ENCODE peak calls at places on chromosomes 4 and X, in six cellular contexts. N, V, I, R, M and A are unnamed samples.

GRCh38 chr4:109290918-109291317 is 11.5 kb downstream of the COL25A1 start:
- DNase-seq in R (no peak), V (no peak), N (no peak), I (no peak), M (no peak), A (no peak)

GRCh38 chr4:188918787-188919186 is 779.5 kb downstream of the TRIML1 start:
- DNase-seq in M (no peak), I (no peak), V (no peak), N (no peak), R (no peak), A (no peak)

GRCh38 chr4:89496851-89497250 is 189.3 kb upstream of the GPRIN3 start:
- DNase-seq in M (no peak), I (peak; percentile 51), N (no peak), V (no peak), R (no peak), A (no peak)

GRCh38 chr4:155809835-155810234 is 51.0 kb downstream of the GUCY1B1 start:
- DNase-seq in N (no peak), V (no peak), M (peak; percentile 88), I (peak; percentile 94), R (no peak), A (peak; percentile 81)

GRCh38 chr4:87498446-87498900 is 30.7 kb downstream of the SPARCL1 start:
- DNase-seq in M (no peak), R (no peak), N (no peak), I (no peak), V (no peak), A (no peak)

GRCh38 chr4:25621027-25621930 is 34.4 kb upstream of the SLC34A2 start:
- DNase-seq in V (no peak), N (no peak), M (no peak), I (no peak), R (no peak), A (no peak)

GRCh38 chrX:36898301-36898700 is 109.9 kb upstream of the FAM47C start:
- DNase-seq in V (no peak), I (peak; percentile 2), N (no peak), R (no peak), M (peak; percentile 0), A (peak; percentile 2)

GRCh38 chr4:97656034-97656720 is 487.1 kb downstream of the STPG2 start:
- DNase-seq in R (no peak), M (no peak), N (no peak), I (peak; percentile 93), V (no peak), A (no peak)

GRCh38 chrX:51395807-51396728 is 63.4 kb downstream of the NUDT10 start:
- DNase-seq in I (no peak), M (no peak), N (no peak), R (peak; percentile 39), V (no peak), A (no peak)

GRCh38 chr4:54322817-54323417 is 93.8 kb downstream of the PDGFRA start:
- DNase-seq in I (peak; percentile 73), V (no peak), M (peak; percentile 17), R (peak; percentile 64), N (peak; percentile 68), A (peak; percentile 70)

GRCh38 chrX:1734806-1735205 is 119.9 kb downstream of the ASMT start:
- DNase-seq in N (no peak), I (no peak), V (no peak), M (no peak), R (no peak), A (no peak)

GRCh38 chr4:83011779-83012630 is 1.4 kb upstream of the LIN54 start:
- DNase-seq in R (peak; percentile 66), I (no peak), M (peak; percentile 25), N (peak; percentile 18), V (no peak), A (peak; percentile 35)